ENCODE peak calls at places on chromosomes 2 and 18, in five cellular contexts. J is AG04450, E is foreskin fibroblast, N is heart right ventricle, G is GM23248. Q is an unnamed sample.

GRCh38 chr2:219197388-219197787 is 9.2 kb upstream of the ZFAND2B start:
- DNase-seq in J (no peak), E (no peak), N (no peak), G (no peak), Q (no peak)

GRCh38 chr2:150272404-150272803 is 215.1 kb downstream of the RND3 start:
- DNase-seq in J (no peak), E (peak; percentile 29), N (no peak), G (peak; percentile 24), Q (no peak)

GRCh38 chr2:224260605-224261004 is 141.3 kb downstream of the FAM124B start:
- DNase-seq in J (no peak), E (peak; percentile 74), N (no peak), G (no peak), Q (no peak)

GRCh38 chr2:85893428-85894258 is 4.9 kb upstream of the ST3GAL5 start:
- DNase-seq in J (no peak), E (peak; percentile 83), N (no peak), G (peak; percentile 76), Q (no peak)

GRCh38 chr2:9397201-9397600 is 26.1 kb downstream of the ITGB1BP1 start:
- DNase-seq in J (no peak), E (no peak), N (no peak), G (no peak), Q (no peak)

GRCh38 chr2:240965296-240965904 is 33.0 kb upstream of the SNED1 start:
- DNase-seq in J (no peak), E (no peak), N (no peak), G (no peak), Q (no peak)

GRCh38 chr2:25310965-25311865 is 30.5 kb downstream of the DNMT3A start:
- DNase-seq in J (no peak), E (no peak), N (peak; percentile 73), G (no peak), Q (no peak)

GRCh38 chr2:85390941-85391669 is 19.1 kb downstream of the CAPG start:
- DNase-seq in J (no peak), E (peak; percentile 67), N (peak; percentile 71), G (peak; percentile 64), Q (peak; percentile 50)

GRCh38 chr18:63736856-63737255 is 34.1 kb downstream of the SERPINB11 start:
- DNase-seq in J (no peak), E (peak; percentile 56), N (no peak), G (peak; percentile 59), Q (no peak)

GRCh38 chr2:27428978-27429541 is 629 bp downstream of the NRBP1 start:
- DNase-seq in J (peak; percentile 55), E (peak; percentile 97), N (peak; percentile 87), G (peak; percentile 96), Q (peak; percentile 71)

GRCh38 chr18:43587538-43588153 is 310.4 kb upstream of the SYT4 start:
- DNase-seq in J (no peak), E (peak; percentile 63), N (no peak), G (peak; percentile 57), Q (no peak)

GRCh38 chr2:65300772-65301711 is 73.4 kb downstream of the ACTR2 start:
- DNase-seq in J (peak; percentile 72), E (peak; percentile 95), N (peak; percentile 38), G (peak; percentile 93), Q (peak; percentile 76)

DNA sequence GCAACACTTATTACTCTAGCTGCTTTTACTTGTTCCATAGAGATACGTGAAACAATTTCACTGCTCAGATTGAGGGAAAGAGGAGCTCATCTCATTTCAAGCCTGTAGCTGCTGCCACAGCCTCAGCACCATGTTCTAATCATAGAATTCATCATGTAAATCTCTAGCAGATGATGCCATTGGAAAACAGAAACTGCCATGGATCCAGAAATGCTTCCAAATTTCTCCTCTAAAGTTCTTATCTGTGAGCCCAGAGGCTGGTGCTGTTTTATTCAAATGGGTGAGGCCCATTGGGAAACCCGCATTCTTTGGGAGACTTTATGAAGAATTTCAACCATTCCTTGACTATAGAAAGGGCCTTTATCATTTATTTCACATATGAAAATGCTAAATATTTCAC is 1.9 kb downstream of the CDC42EP3 start:
- DNase-seq in J (no peak), E (peak; percentile 32), N (no peak), G (peak; percentile 46), Q (no peak)
- H3K4me3 ChIP-seq in J (peak overlapping the region; percentile 90), E (peak overlapping the region; percentile 90), N (peak overlapping the region; percentile 97), G (peak overlapping the region; percentile 100), Q (peak overlapping the region; percentile 74)

DNA sequence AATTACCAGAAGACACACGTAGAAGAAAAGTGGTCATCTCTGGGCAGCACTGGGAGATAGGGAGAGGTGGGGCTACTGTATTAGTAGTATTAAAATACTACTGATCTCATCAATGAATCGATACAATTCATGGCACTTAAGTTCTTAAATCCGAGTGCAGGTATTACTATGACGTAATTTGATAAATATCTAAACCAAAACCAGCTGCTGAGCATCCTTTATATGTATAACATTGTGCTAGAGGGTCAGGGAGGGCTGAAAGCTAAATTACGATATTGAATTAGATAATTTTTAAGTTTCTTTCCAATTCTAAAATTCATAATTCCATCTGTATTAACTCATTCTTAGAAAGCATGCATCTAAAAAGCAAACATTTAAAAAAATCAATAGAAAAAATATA is 25.3 kb downstream of the DARS1 start:
- DNase-seq in J (no peak), E (no peak), N (no peak), G (no peak), Q (no peak)
- H3K4me3 ChIP-seq in J (no peak overlapping the region), E (no peak overlapping the region), N (no peak overlapping the region), G (no peak overlapping the region), Q (no peak overlapping the region)

GRCh38 chr2:70523996-70524965 is 29.3 kb downstream of the TGFA start:
- DNase-seq in J (no peak), E (peak; percentile 25), N (no peak), G (peak; percentile 95), Q (no peak)
- H3K4me3 ChIP-seq in J (no peak overlapping the region), E (no peak overlapping the region), N (no peak overlapping the region), G (no peak overlapping the region), Q (peak overlapping the region; percentile 17)

GRCh38 chr2:39780825-39781600 is 2.0 kb upstream of the THUMPD2 start:
- DNase-seq in J (no peak), E (no peak), N (no peak), G (peak; percentile 35), Q (no peak)
- H3K4me3 ChIP-seq in J (no peak overlapping the region), E (no peak overlapping the region), N (peak overlapping the region; percentile 24), G (no peak overlapping the region), Q (no peak overlapping the region)

GRCh38 chr2:144507441-144508161 is 12.3 kb downstream of the ZEB2 start:
- DNase-seq in J (no peak), E (peak; percentile 33), N (no peak), G (peak; percentile 46), Q (no peak)
- H3K4me3 ChIP-seq in J (no peak overlapping the region), E (peak overlapping the region; percentile 5), N (peak overlapping the region; percentile 20), G (peak overlapping the region; percentile 62), Q (no peak overlapping the region)

GRCh38 chr18:77248873-77249582 is 620 bp upstream of the GALR1 start:
- DNase-seq in J (no peak), E (peak; percentile 6), N (no peak), G (no peak), Q (no peak)
- H3K4me3 ChIP-seq in J (peak overlapping the region; percentile 32), E (peak overlapping the region; percentile 27), N (peak overlapping the region; percentile 41), G (peak overlapping the region; percentile 45), Q (peak overlapping the region; percentile 15)

DNA sequence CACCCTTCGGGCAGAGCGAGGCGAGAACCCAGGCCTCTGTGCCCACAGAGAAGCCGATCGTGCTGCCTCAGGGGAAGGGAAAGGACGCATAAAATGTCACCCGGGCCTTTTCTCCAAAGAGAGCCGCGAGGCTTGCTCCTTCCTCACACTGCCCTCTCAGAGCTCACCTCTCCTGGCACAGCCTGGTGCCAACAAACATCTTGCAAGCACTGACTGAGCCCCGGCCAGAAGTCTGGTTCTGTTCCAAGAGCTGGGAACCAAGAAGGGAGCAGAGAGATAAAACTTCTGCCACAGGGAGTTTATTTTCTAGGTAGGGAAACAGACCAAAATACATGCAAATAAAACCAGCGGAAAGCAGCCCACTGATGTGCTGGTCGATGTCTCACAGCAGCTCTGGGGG is 13.6 kb upstream of the ADI1 start:
- DNase-seq in J (no peak), E (no peak), N (peak; percentile 26), G (no peak), Q (no peak)
- H3K4me3 ChIP-seq in J (no peak overlapping the region), E (no peak overlapping the region), N (peak overlapping the region; percentile 34), G (no peak overlapping the region), Q (no peak overlapping the region)

GRCh38 chr18:36843784-36844183 is 14.9 kb downstream of the KIAA1328 start:
- DNase-seq in J (no peak), E (no peak), N (no peak), G (no peak), Q (no peak)
- H3K4me3 ChIP-seq in J (no peak overlapping the region), E (no peak overlapping the region), N (no peak overlapping the region), G (no peak overlapping the region), Q (no peak overlapping the region)

GRCh38 chr2:217943379-217944321 is 59.1 kb downstream of the TNS1 start:
- DNase-seq in J (no peak), E (peak; percentile 77), N (peak; percentile 90), G (peak; percentile 85), Q (no peak)
- H3K4me3 ChIP-seq in J (peak overlapping the region; percentile 64), E (peak overlapping the region; percentile 29), N (peak overlapping the region; percentile 86), G (peak overlapping the region; percentile 79), Q (no peak overlapping the region)

GRCh38 chr2:174011796-174012195 is 46.6 kb upstream of the SP3 start:
- DNase-seq in J (no peak), E (no peak), N (no peak), G (no peak), Q (no peak)
- H3K4me3 ChIP-seq in J (no peak overlapping the region), E (no peak overlapping the region), N (no peak overlapping the region), G (no peak overlapping the region), Q (no peak overlapping the region)

Q was measured in CD8-positive, alpha-beta memory T cell.